ENCODE peak calls at places on chromosomes 13 and 19, in six cellular contexts. One of them, this sample, is unnamed. For H3K9me3, the result is how much of the 10 kb centered on the place peaks cover.

GRCh38 chr13:27375686-27376326 is 48.6 kb upstream of the GTF3A start:
- DNase-seq in SK-N-MC: no peak
- DNase-seq in stomach: peak
- DNase-seq in esophagus muscularis mucosa: no peak
- DNase-seq in GM12878: no peak
- DNase-seq in suprapubic skin: peak
- DNase-seq in this sample: no peak

GRCh38 chr19:48718711-48719231 is 754 bp downstream of the MAMSTR start:
- DNase-seq in SK-N-MC: no peak
- DNase-seq in stomach: no peak
- DNase-seq in esophagus muscularis mucosa: no peak
- DNase-seq in GM12878: no peak
- DNase-seq in suprapubic skin: no peak
- DNase-seq in this sample: no peak

GRCh38 chr19:41324231-41324702 is 14.3 kb downstream of the CCDC97 start:
- DNase-seq in SK-N-MC: no peak
- DNase-seq in stomach: no peak
- DNase-seq in esophagus muscularis mucosa: no peak
- DNase-seq in GM12878: no peak
- DNase-seq in suprapubic skin: no peak
- DNase-seq in this sample: no peak

GRCh38 chr13:113548778-113549621 is 35.6 kb upstream of the TFDP1 start:
- DNase-seq in SK-N-MC: no peak
- DNase-seq in stomach: no peak
- DNase-seq in esophagus muscularis mucosa: no peak
- DNase-seq in GM12878: no peak
- DNase-seq in suprapubic skin: no peak
- DNase-seq in this sample: no peak

GRCh38 chr19:44747739-44748425 is 626 bp upstream of the BCL3 start:
- DNase-seq in SK-N-MC: no peak
- DNase-seq in stomach: peak
- DNase-seq in esophagus muscularis mucosa: no peak
- DNase-seq in GM12878: no peak
- DNase-seq in suprapubic skin: peak
- DNase-seq in this sample: peak

GRCh38 chr19:45442927-45443461 is 19.3 kb upstream of the ERCC1 start:
- DNase-seq in SK-N-MC: no peak
- DNase-seq in stomach: peak
- DNase-seq in esophagus muscularis mucosa: no peak
- DNase-seq in GM12878: no peak
- DNase-seq in suprapubic skin: no peak
- DNase-seq in this sample: no peak

GRCh38 chr19:48533770-48534169 is 18.2 kb upstream of the SULT2B1 start:
- DNase-seq in SK-N-MC: no peak
- DNase-seq in stomach: no peak
- DNase-seq in esophagus muscularis mucosa: no peak
- DNase-seq in GM12878: no peak
- DNase-seq in suprapubic skin: no peak
- DNase-seq in this sample: no peak

GRCh38 chr19:45629704-45630103 is 9.5 kb downstream of the EML2 start:
- DNase-seq in SK-N-MC: no peak
- DNase-seq in stomach: no peak
- DNase-seq in esophagus muscularis mucosa: no peak
- DNase-seq in GM12878: no peak
- DNase-seq in suprapubic skin: no peak
- DNase-seq in this sample: no peak

GRCh38 chr19:43675906-43676305 is 5.9 kb upstream of the PLAUR start:
- DNase-seq in SK-N-MC: no peak
- DNase-seq in stomach: no peak
- DNase-seq in esophagus muscularis mucosa: no peak
- DNase-seq in GM12878: no peak
- DNase-seq in suprapubic skin: no peak
- DNase-seq in this sample: no peak

GRCh38 chr13:65926750-65927171 is 1303.4 kb downstream of the PCDH9 start:
- DNase-seq in SK-N-MC: no peak
- DNase-seq in stomach: peak
- DNase-seq in esophagus muscularis mucosa: no peak
- DNase-seq in GM12878: no peak
- DNase-seq in suprapubic skin: no peak
- DNase-seq in this sample: no peak

GRCh38 chr19:13825489-13826475 is 30.5 kb downstream of the ZSWIM4 start:
- DNase-seq in SK-N-MC: no peak
- DNase-seq in stomach: no peak
- DNase-seq in esophagus muscularis mucosa: no peak
- DNase-seq in GM12878: no peak
- DNase-seq in suprapubic skin: no peak
- DNase-seq in this sample: no peak

GRCh38 chr13:26979334-26979733 is 192.3 kb downstream of the USP12 start:
- DNase-seq in SK-N-MC: no peak
- DNase-seq in stomach: no peak
- DNase-seq in esophagus muscularis mucosa: no peak
- DNase-seq in GM12878: no peak
- DNase-seq in suprapubic skin: no peak
- DNase-seq in this sample: no peak

GRCh38 chr19:54178581-54179261 is 5.8 kb upstream of the TMC4 start:
- DNase-seq in SK-N-MC: no peak
- DNase-seq in stomach: peak
- DNase-seq in esophagus muscularis mucosa: no peak
- DNase-seq in GM12878: no peak
- DNase-seq in suprapubic skin: no peak
- DNase-seq in this sample: no peak

GRCh38 chr13:33487575-33488243 is 202.2 kb upstream of the STARD13 start:
- DNase-seq in SK-N-MC: no peak
- DNase-seq in stomach: no peak
- DNase-seq in esophagus muscularis mucosa: no peak
- DNase-seq in GM12878: peak
- DNase-seq in suprapubic skin: no peak
- DNase-seq in this sample: no peak

GRCh38 chr19:39237200-39238184 is 7.3 kb downstream of the IFNL3 start:
- DNase-seq in SK-N-MC: no peak
- DNase-seq in stomach: peak
- DNase-seq in esophagus muscularis mucosa: no peak
- DNase-seq in GM12878: peak
- DNase-seq in suprapubic skin: no peak
- DNase-seq in this sample: no peak

DNA sequence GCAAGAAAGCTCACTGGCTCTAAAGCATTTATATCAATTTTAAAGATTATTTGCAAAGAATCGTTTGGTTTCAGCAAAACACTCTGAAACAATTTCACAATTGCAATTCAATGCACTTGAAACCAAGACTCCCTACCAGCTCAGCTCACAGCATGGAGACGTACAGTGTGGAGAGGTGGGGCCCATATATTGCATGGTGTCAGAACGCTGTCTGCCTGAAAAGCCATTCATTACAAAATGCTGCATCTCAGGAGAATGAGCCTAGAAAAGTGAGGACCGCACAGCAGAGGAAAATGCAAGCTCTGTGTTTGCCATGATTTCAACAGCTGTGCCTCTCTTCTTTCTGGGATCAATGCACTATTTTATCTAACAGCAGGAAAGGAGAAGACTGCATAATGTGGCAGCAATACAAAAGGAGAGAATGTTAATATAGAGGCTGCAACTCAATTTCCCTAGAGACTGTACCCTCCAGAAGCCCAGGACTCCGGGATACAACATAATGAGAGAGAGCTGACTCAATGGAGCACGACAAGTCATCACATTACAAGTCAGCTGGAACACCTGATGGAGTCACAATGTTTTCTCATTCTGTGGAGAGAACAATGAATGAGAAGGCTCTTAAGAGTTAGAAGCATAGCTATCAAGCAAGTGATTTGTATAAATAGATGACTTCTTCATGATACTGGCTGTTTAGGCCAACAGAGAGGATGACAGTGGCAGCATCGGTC is 368.0 kb downstream of the FGF14 start:
- DNase-seq in SK-N-MC: no peak
- DNase-seq in stomach: no peak
- DNase-seq in esophagus muscularis mucosa: no peak
- DNase-seq in GM12878: no peak
- DNase-seq in suprapubic skin: no peak
- DNase-seq in this sample: no peak
- TF ChIP-seq POLR2AphosphoS5 in SK-N-MC: no peak
- TF ChIP-seq POLR2AphosphoS5 in stomach: no peak
- TF ChIP-seq POLR2AphosphoS5 in esophagus muscularis mucosa: no peak
- TF ChIP-seq POLR2AphosphoS5 in GM12878: no peak
- TF ChIP-seq POLR2AphosphoS5 in suprapubic skin: no peak
- TF ChIP-seq POLR2AphosphoS5 in this sample: no peak

GRCh38 chr13:30401347-30401746 is 20.9 kb upstream of the UBE2L5 start:
- DNase-seq in SK-N-MC: no peak
- DNase-seq in stomach: no peak
- DNase-seq in esophagus muscularis mucosa: no peak
- DNase-seq in GM12878: no peak
- DNase-seq in suprapubic skin: no peak
- DNase-seq in this sample: no peak

GRCh38 chr13:30406779-30407416 is 15.4 kb upstream of the UBE2L5 start:
- DNase-seq in SK-N-MC: no peak
- DNase-seq in stomach: no peak
- DNase-seq in esophagus muscularis mucosa: no peak
- DNase-seq in GM12878: no peak
- DNase-seq in suprapubic skin: no peak
- DNase-seq in this sample: no peak

GRCh38 chr13:30404207-30404606 is 18.1 kb upstream of the UBE2L5 start:
- DNase-seq in SK-N-MC: no peak
- DNase-seq in stomach: no peak
- DNase-seq in esophagus muscularis mucosa: no peak
- DNase-seq in GM12878: no peak
- DNase-seq in suprapubic skin: no peak
- DNase-seq in this sample: no peak

GRCh38 chr13:30400376-30400775 is 21.9 kb upstream of the UBE2L5 start:
- DNase-seq in SK-N-MC: no peak
- DNase-seq in stomach: no peak
- DNase-seq in esophagus muscularis mucosa: no peak
- DNase-seq in GM12878: no peak
- DNase-seq in suprapubic skin: no peak
- DNase-seq in this sample: no peak

DNA sequence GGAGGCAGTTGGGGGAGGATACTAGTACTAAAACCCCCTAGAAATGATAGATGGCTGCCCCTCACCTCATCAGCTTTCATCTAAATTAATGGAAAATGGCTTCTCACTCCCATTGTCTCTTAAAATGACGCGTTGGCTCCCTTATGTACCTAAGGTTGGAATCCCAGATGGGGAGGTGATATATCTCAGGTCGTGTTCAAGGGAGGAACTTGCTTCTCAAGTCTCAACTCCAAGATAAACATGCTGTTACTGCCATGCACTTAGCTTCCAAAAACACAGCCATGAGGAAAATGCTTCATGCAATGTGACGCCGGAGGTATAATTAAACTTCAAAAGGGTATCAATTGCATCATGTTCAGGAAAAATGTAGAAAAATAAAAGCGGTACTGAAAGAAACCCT is 18.8 kb upstream of the UBE2L5 start:
- DNase-seq in SK-N-MC: no peak
- DNase-seq in stomach: no peak
- DNase-seq in esophagus muscularis mucosa: no peak
- DNase-seq in GM12878: no peak
- DNase-seq in suprapubic skin: no peak
- DNase-seq in this sample: no peak
- H3K9me3 ChIP-seq in SK-N-MC: under half
- H3K9me3 ChIP-seq in stomach: under half
- H3K9me3 ChIP-seq in esophagus muscularis mucosa: under half
- H3K9me3 ChIP-seq in GM12878: under half
- H3K9me3 ChIP-seq in suprapubic skin: under half
- H3K9me3 ChIP-seq in this sample: under half

DNA sequence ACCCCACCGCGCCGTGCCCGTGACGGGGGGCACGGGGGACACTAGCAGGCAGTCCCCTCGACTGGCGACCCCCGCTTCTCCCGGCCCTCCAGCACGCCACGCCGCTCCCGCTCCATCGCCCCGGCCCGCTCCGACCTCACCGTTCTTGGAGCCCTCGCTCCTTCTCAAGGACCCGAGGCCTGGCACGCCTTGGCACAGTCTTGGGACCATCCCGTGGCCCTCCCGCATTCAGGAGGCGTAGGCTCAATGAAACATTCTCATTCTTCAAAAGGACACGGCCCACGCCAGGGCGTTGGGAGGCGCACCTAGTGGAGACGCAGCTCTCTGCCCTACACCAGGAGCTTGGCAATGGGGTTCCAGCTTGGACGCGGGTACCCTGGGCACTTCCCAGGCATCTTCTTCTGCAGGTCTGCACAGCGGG is 473 bp upstream of the CERS1 start:
- DNase-seq in SK-N-MC: no peak
- DNase-seq in stomach: no peak
- DNase-seq in esophagus muscularis mucosa: no peak
- DNase-seq in GM12878: no peak
- DNase-seq in suprapubic skin: no peak
- DNase-seq in this sample: no peak
- TF ChIP-seq POLR2AphosphoS5 in SK-N-MC: no peak
- TF ChIP-seq POLR2AphosphoS5 in stomach: no peak
- TF ChIP-seq POLR2AphosphoS5 in esophagus muscularis mucosa: no peak
- TF ChIP-seq POLR2AphosphoS5 in GM12878: no peak
- TF ChIP-seq POLR2AphosphoS5 in suprapubic skin: no peak
- TF ChIP-seq POLR2AphosphoS5 in this sample: no peak

DNA sequence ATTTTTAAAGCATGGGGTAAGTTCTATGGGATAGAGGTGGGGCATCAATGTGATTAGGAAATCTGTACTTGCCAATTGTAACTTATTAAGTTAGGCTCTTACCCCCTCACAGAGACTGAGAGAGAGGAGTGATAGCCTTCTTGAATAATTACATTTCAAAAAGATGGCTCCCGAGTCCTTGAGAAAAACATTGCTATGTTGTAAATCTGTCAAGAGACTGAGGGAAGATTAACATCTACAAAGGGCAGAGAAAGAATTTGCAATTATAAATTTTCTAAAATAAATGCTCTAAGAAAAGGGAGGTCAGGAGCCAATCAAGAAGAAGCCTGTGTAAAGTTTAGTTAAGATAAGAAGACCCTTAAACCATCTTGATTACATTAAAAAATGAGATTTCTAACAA is 1570.8 kb downstream of the OLFM4 start:
- DNase-seq in SK-N-MC: peak
- DNase-seq in stomach: no peak
- DNase-seq in esophagus muscularis mucosa: no peak
- DNase-seq in GM12878: no peak
- DNase-seq in suprapubic skin: no peak
- DNase-seq in this sample: no peak
- H3K9me3 ChIP-seq in SK-N-MC: under half
- H3K9me3 ChIP-seq in stomach: under half
- H3K9me3 ChIP-seq in esophagus muscularis mucosa: under half
- H3K9me3 ChIP-seq in GM12878: under half
- H3K9me3 ChIP-seq in suprapubic skin: under half
- H3K9me3 ChIP-seq in this sample: under half

DNA sequence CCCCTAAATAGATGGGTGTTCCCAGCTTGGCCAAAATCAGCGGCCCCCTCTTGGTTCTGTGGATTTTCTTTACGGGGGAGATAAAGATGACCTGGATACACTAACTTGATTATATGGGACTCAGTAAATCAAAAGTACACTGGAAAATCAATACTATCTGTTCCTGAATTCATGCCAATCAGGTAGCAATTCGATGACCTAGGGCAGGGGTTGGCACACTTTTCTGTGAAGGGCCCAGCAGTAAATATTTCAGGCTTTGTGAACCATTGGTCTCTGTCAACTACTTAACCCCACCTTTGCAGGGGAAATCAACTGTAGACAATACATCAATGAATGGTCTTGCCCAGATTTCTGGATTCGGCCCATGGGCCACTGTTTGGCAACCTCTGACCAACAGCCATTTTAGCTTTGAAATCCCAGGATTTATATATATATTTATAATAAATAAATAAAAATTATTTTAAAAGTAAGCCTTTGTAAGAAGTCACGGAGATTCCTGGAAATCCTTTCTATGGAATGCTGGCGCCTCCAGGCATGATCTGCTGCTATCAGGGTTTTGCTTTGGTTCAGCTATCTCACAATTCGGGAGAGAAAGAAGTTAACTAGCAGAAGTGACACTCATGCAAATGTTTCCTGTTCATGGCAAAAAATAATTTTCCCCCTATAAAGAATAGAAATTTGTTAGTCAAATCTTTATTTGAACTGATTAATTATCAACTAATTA is 32.8 kb downstream of the SLC15A1 start:
- DNase-seq in SK-N-MC: no peak
- DNase-seq in stomach: no peak
- DNase-seq in esophagus muscularis mucosa: no peak
- DNase-seq in GM12878: no peak
- DNase-seq in suprapubic skin: no peak
- DNase-seq in this sample: no peak
- TF ChIP-seq POLR2AphosphoS5 in SK-N-MC: no peak
- TF ChIP-seq POLR2AphosphoS5 in stomach: no peak
- TF ChIP-seq POLR2AphosphoS5 in esophagus muscularis mucosa: no peak
- TF ChIP-seq POLR2AphosphoS5 in GM12878: no peak
- TF ChIP-seq POLR2AphosphoS5 in suprapubic skin: no peak
- TF ChIP-seq POLR2AphosphoS5 in this sample: no peak

This sample was measured in Panc1.